ENCODE peak calls at places on chromosomes 16 and 17, in five cellular contexts. D is pancreas; A is CD4-positive, CD25-positive, alpha-beta regulatory T cell; U is DND-41; I is A549. X is an unnamed sample.

GRCh38 chr16:83964684-83965443 is 3.2 kb upstream of the NECAB2 start:
- DNase-seq in D (no peak), A (no peak), U (no peak), I (no peak), X (no peak)

GRCh38 chr17:4394208-4395110 is 28.0 kb upstream of the UBE2G1 start:
- DNase-seq in D (no peak), A (no peak), U (no peak), I (no peak), X (no peak)

GRCh38 chr17:47879028-47879585 is 16.9 kb upstream of the SP2 start:
- DNase-seq in D (no peak), A (no peak), I (no peak), U (no peak), X (no peak)

GRCh38 chr17:14488958-14489550 is 188.2 kb downstream of the HS3ST3B1 start:
- DNase-seq in A (no peak), I (no peak), D (no peak), U (no peak), X (no peak)

GRCh38 chr17:65278050-65278819 is 141.1 kb downstream of the RGS9 start:
- DNase-seq in D (peak; percentile 40), I (peak; percentile 73), A (no peak), U (no peak), X (no peak)

GRCh38 chr16:84884311-84885023 is 64.7 kb downstream of the CRISPLD2 start:
- DNase-seq in U (no peak), I (no peak), D (peak; percentile 34), A (no peak), X (no peak)

GRCh38 chr17:78870621-78871020 is 30.0 kb upstream of the USP36 start:
- DNase-seq in U (no peak), I (no peak), A (no peak), D (no peak), X (no peak)

GRCh38 chr16:83733301-83733700 is 74.5 kb upstream of the HSBP1 start:
- DNase-seq in A (no peak), I (no peak), U (peak; percentile 56), D (peak; percentile 18), X (no peak)

GRCh38 chr17:17819111-17819510 is 17.7 kb downstream of the SREBF1 start:
- DNase-seq in A (no peak), I (no peak), D (no peak), U (no peak), X (no peak)
- H3K4me1 ChIP-seq in A (peaks cover 40% of the 10 kb centered on the region), I (peaks cover 85% of the 10 kb centered on the region), D (peaks cover 11% of the 10 kb centered on the region), U (peaks cover 35% of the 10 kb centered on the region), X (peaks cover 34% of the 10 kb centered on the region)

GRCh38 chr16:10836174-10836853 is 17.7 kb upstream of the TVP23A start:
- DNase-seq in U (no peak), D (no peak), I (no peak), A (no peak), X (no peak)

GRCh38 chr16:10835281-10835931 is 16.8 kb upstream of the TVP23A start:
- DNase-seq in U (no peak), I (no peak), A (no peak), D (no peak), X (peak; percentile 31)

GRCh38 chr16:10833271-10833670 is 14.7 kb upstream of the TVP23A start:
- DNase-seq in I (no peak), A (no peak), D (no peak), U (no peak), X (no peak)

GRCh38 chr16:10834130-10834529 is 15.5 kb upstream of the TVP23A start:
- DNase-seq in I (no peak), U (no peak), D (no peak), A (no peak), X (peak; percentile 21)

DNA sequence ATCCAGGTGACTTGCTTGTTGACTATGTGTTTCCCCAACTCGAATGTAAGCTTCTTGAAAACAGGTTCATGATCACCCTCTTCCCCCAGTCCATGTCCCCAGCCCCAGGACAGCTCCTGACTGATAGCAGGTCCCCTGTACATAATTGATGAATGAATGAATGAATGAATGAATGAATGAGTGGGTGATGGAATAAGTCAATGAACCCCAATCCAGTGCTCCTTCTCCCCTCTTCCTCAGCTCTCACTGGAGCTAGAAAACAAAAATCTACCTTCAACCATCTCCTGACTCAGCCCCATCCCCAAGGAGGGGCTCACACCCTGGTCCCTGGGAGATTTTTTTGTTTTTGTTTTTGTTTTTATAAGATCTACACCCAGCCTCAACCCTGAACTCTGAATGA is 16.2 kb upstream of the TVP23A start:
- DNase-seq in U (no peak), I (no peak), D (no peak), A (no peak), X (no peak)
- H3K4me1 ChIP-seq in U (no peaks in the 10 kb centered on the region), I (no peaks in the 10 kb centered on the region), D (peaks cover 5% of the 10 kb centered on the region), A (no peaks in the 10 kb centered on the region), X (no peaks in the 10 kb centered on the region)

DNA sequence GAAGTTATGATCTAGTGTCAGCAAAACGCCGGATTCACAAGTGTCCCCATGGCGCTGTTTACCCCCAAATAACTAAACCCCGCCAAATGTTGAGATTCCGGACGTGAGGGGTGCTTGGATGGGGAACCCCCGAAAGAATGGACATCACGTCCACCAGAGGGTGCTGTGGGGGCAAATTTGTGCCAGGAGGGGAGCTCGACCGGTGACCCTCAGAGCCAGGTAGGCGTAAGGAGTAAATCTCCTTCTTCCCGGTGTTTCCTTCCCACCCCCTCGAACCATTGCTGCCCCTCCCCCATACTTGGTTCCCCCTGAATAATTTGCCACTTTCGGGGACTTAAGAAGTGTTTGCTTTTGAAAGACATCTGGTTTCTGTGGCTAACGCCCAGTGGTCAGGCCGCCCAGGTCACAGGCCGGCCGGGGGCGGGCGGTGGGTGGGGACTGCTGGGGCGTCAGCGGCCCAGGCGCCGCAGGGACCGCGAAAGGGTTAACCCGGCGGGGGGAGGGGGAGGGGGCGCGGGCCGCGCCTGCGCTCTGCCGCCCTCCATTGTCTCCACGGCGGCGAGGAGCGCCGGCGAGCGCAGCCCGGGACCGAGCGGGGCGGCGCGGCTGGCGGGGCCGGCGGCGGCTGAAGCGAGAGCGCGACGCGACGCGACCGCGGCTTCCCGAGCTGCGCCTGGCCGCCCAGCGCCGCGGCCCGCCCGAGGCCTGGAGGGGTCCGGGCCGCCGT is at the start of gene ZNRF1:
- DNase-seq in D (peak; percentile 89), U (peak; percentile 86), I (peak; percentile 86), A (peak; percentile 68), X (peak; percentile 88)
- H3K4me1 ChIP-seq in D (peaks cover 16% of the 10 kb centered on the region), U (peaks cover 34% of the 10 kb centered on the region), I (peaks cover 21% of the 10 kb centered on the region), A (peaks cover 24% of the 10 kb centered on the region), X (no peaks in the 10 kb centered on the region)

GRCh38 chr17:73268582-73269328 is 7.1 kb upstream of the CPSF4L start:
- DNase-seq in I (no peak), U (no peak), A (no peak), D (peak; percentile 87), X (peak; percentile 37)

GRCh38 chr17:73262676-73263642 is 1.3 kb upstream of the CPSF4L start:
- DNase-seq in U (no peak), A (no peak), D (no peak), I (no peak), X (no peak)

GRCh38 chr17:73267648-73268537 is 6.2 kb upstream of the CPSF4L start:
- DNase-seq in A (no peak), U (no peak), D (peak; percentile 39), I (no peak), X (peak; percentile 25)

GRCh38 chr17:73266796-73267195 is 5.1 kb upstream of the CPSF4L start:
- DNase-seq in I (no peak), A (no peak), D (no peak), U (no peak), X (no peak)

GRCh38 chr17:73265646-73266640 is 4.3 kb upstream of the CPSF4L start:
- DNase-seq in D (no peak), I (no peak), U (no peak), A (no peak), X (peak; percentile 22)
- H3K4me1 ChIP-seq in D (peaks cover 32% of the 10 kb centered on the region), I (no peaks in the 10 kb centered on the region), U (no peaks in the 10 kb centered on the region), A (no peaks in the 10 kb centered on the region), X (peaks cover 11% of the 10 kb centered on the region)

DNA sequence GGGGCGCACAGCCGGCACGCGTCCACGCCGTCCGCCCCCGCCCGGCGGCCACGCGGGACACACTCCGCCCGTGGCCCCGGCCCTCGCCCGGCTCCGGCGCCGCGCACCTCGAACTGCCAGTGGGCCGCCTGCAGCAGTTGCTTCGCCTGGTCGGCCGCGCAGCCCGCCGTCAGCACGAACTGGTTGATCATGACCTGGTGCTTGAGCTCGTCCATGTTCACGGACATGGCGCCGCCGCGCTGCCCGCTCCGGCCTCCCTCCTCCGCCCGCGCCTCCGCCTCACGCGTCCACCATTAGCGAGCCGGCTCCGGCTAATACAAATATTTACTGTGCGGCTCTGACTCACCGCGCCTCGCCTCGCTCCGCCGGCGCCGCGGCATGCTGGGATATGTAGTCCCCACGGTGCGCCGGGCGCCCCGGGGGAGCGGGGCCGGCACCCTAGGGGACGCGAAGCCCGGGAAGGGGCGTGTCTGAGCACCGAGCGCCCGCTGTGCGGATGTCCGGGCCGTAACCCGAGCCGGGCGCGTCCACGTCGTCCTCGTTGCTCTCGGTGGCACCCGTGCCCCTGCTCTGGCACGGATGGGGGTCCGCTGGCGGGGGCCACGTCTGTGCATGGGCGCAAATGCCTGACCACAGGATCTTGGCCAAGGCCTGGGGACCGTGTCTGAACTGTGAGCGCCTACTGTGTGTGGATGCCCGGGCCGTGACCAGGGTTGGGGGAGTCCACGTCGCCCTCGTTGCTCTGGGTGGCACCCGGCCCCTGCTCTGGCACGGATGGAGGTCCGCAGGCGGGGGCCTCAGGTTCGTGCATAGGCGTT is at the start of gene UBALD1:
- DNase-seq in U (peak; percentile 85), I (peak; percentile 93), A (peak; percentile 78), D (peak; percentile 91), X (peak; percentile 91)
- H3K4me1 ChIP-seq in U (peaks cover 54% of the 10 kb centered on the region), I (peaks cover 42% of the 10 kb centered on the region), A (peaks cover 53% of the 10 kb centered on the region), D (peaks cover 19% of the 10 kb centered on the region), X (peaks cover 35% of the 10 kb centered on the region)